ENCODE peak calls at places on chromosomes 16 and 17, in five cellular contexts. G, X, N, F and U are unnamed samples.
A peak's percentile ranks its signal among the peaks of the same experiment; 100 is the strongest.

GRCh38 chr17:79911430-79912399 is 72.5 kb upstream of the CBX4 start:
- DNase-seq in G (no peak), X (no peak), N (no peak), F (no peak), U (no peak)

GRCh38 chr17:72030067-72030899 is 90.5 kb upstream of the SOX9 start:
- DNase-seq in G (peak; percentile 41), X (peak; percentile 77), N (peak; percentile 63), F (peak; percentile 50), U (peak; percentile 28)

GRCh38 chr17:21361020-21361809 is 14.9 kb upstream of the KCNJ12 start:
- DNase-seq in G (no peak), X (no peak), N (no peak), F (no peak), U (no peak)

GRCh38 chr16:12697437-12697836 is 106.2 kb downstream of the CPPED1 start:
- DNase-seq in G (no peak), X (no peak), N (no peak), F (no peak), U (no peak)

GRCh38 chr17:61635913-61636432 is 45.0 kb upstream of the NACA2 start:
- DNase-seq in G (no peak), X (peak; percentile 30), N (peak; percentile 86), F (peak; percentile 53), U (peak; percentile 77)

GRCh38 chr16:89711601-89712475 is 8.9 kb downstream of the VPS9D1 start:
- DNase-seq in G (peak; percentile 65), X (no peak), N (peak; percentile 68), F (peak; percentile 63), U (peak; percentile 37)

GRCh38 chr16:19393226-19394074 is 24.2 kb upstream of the TMC5 start:
- DNase-seq in G (no peak), X (peak; percentile 59), N (peak; percentile 85), F (no peak), U (peak; percentile 23)

GRCh38 chr16:4765511-4766474 is 1.2 kb downstream of the ZNF500 start:
- DNase-seq in G (no peak), X (no peak), N (no peak), F (no peak), U (no peak)

GRCh38 chr16:67847064-67847861 is at the start of gene CENPT:
- DNase-seq in G (peak; percentile 84), X (peak; percentile 53), N (peak; percentile 64), F (peak; percentile 76), U (peak; percentile 61)

GRCh38 chr16:87471278-87472141 is 21.3 kb downstream of the ZCCHC14 start:
- DNase-seq in G (no peak), X (no peak), N (no peak), F (no peak), U (peak; percentile 49)

GRCh38 chr17:31674717-31675349 is 184.2 kb downstream of the COPRS start:
- DNase-seq in G (no peak), X (peak; percentile 54), N (peak; percentile 75), F (no peak), U (peak; percentile 71)

GRCh38 chr17:82868715-82869131 is 28.9 kb upstream of the ZNF750 start:
- DNase-seq in G (no peak), X (no peak), N (no peak), F (no peak), U (no peak)

GRCh38 chr17:5694507-5694906 is 110.2 kb upstream of the NLRP1 start:
- DNase-seq in G (no peak), X (no peak), N (peak; percentile 29), F (no peak), U (no peak)

GRCh38 chr16:26765087-26765486 is 301.6 kb upstream of the C16orf82 start:
- DNase-seq in G (no peak), X (peak; percentile 41), N (no peak), F (no peak), U (no peak)

GRCh38 chr16:73226675-73227074 is 178.7 kb upstream of the ZFHX3 start:
- DNase-seq in G (no peak), X (no peak), N (no peak), F (no peak), U (no peak)

GRCh38 chr17:488993-489757 is 136.6 kb upstream of the RPH3AL start:
- DNase-seq in G (peak; percentile 55), X (no peak), N (no peak), F (no peak), U (no peak)

GRCh38 chr16:29972500-29972899 is 1.2 kb upstream of the TAOK2 start:
- DNase-seq in G (no peak), X (no peak), N (no peak), F (no peak), U (no peak)

GRCh38 chr17:72525225-72525988 is 404.6 kb downstream of the SOX9 start:
- DNase-seq in G (no peak), X (no peak), N (no peak), F (no peak), U (peak; percentile 33)

GRCh38 chr16:89103156-89103555 is 9.5 kb downstream of the ACSF3 start:
- DNase-seq in G (peak; percentile 17), X (no peak), N (no peak), F (no peak), U (no peak)

GRCh38 chr17:21008516-21008915 is 34.3 kb downstream of the USP22 start:
- DNase-seq in G (no peak), X (no peak), N (no peak), F (no peak), U (no peak)

DNA sequence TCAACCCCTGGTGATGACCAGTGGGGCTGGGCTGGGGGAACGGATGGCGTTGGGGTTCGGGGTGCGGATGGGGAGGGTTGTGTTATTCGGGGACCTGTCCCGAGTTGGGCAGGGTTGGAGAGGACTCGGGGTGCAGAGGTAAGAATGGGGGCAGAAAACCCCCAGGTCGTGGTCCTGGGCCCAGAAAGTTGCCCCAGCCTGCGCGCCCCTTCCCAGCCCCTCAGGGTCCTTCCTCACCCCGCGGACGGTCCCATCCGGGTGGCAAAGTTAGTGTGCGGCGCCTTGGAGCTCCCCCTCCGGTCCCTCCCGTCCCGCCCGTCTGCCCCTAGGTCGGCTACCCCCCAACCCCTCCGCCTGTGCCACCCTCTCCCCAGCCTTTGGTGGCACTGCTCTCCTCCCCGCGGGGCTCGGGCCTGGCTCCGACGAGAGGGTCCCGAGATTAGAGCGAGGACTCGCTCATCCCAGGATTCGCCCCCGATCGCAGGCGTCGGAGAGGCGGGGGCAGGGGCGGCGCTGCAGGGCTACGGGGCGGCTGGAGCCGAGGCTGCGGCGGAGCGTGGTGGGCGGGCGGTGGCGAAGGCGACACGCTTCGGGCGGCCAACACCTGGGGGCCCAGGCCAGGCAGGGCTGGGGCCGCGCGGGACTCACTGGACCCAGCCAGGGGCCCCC is 1.1 kb downstream of the MGAT5B start:
- DNase-seq in G (no peak), X (no peak), N (no peak), F (no peak), U (no peak)
- H3K4me3 ChIP-seq in G (peak overlapping the region; percentile 42), X (peak overlapping the region; percentile 40), N (peak overlapping the region; percentile 65), F (no peak overlapping the region), U (no peak overlapping the region)

GRCh38 chr16:588889-589657 is 793 bp upstream of the RAB40C start:
- DNase-seq in G (peak; percentile 97), X (peak; percentile 96), N (peak; percentile 85), F (peak; percentile 98), U (peak; percentile 95)

GRCh38 chr16:589658-590159 is at the start of gene RAB40C:
- DNase-seq in G (peak; percentile 100), X (peak; percentile 99), N (peak; percentile 92), F (peak; percentile 99), U (peak; percentile 98)

GRCh38 chr16:590165-590874 is 454 bp downstream of the RAB40C start:
- DNase-seq in G (peak; percentile 75), X (no peak), N (peak; percentile 23), F (no peak), U (peak; percentile 35)

GRCh38 chr16:591892-592517 is 2.1 kb downstream of the RAB40C start:
- DNase-seq in G (peak; percentile 44), X (no peak), N (no peak), F (no peak), U (no peak)

DNA sequence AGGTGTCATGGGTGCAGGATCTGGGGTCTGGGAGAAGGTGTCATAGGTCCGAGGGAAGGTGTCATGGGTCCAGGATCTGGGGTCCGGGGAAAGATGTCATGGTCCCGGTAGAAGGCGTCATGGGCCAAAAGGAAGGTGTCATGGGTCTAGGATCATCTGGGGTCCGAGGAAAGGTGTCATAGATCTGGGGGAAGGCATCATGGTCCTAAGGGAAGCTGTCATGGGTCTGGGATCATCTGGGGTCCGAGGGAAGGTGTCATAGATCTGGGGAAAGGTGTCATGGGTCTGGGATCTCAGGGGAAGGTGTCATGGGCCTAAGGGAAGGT is 972 bp downstream of the RAB40C start:
- DNase-seq in G (no peak), X (no peak), N (no peak), F (no peak), U (no peak)
- H3K4me3 ChIP-seq in G (peak overlapping the region; percentile 92), X (peak overlapping the region; percentile 62), N (peak overlapping the region; percentile 91), F (peak overlapping the region; percentile 79), U (peak overlapping the region; percentile 91)

DNA sequence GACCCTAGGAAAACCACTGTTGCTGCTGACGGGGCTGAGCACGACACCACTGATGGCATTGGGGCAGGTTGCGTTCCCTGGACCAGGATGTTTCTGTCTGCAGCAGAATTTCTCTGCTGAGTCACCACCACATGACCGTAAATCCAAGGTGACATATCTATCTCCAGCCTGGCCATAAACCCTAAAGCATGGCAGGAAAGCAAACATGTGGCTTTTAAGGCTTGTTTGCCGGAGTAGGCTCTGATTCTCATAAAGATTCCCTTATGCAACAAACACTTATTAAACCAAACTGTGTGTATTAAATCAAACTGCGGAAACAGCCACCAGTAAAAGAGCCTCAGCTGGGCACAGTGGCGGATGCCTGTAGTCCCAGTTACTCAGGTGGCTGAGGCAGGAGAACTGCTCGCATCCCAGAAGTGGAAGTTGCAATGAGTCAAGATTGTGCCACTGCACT is 17.4 kb downstream of the MPHOSPH6 start:
- DNase-seq in G (no peak), X (no peak), N (peak; percentile 69), F (no peak), U (no peak)
- H3K4me3 ChIP-seq in G (no peak overlapping the region), X (no peak overlapping the region), N (no peak overlapping the region), F (no peak overlapping the region), U (no peak overlapping the region)

GRCh38 chr16:85610059-85610445 is 3.1 kb upstream of the GSE1 start:
- DNase-seq in G (no peak), X (peak; percentile 44), N (peak; percentile 31), F (no peak), U (no peak)

GRCh38 chr16:85611205-85611454 is 2.0 kb upstream of the GSE1 start:
- DNase-seq in G (no peak), X (no peak), N (no peak), F (no peak), U (no peak)

GRCh38 chr16:85611455-85612190 is 1.5 kb upstream of the GSE1 start:
- DNase-seq in G (peak; percentile 89), X (peak; percentile 89), N (peak; percentile 74), F (peak; percentile 95), U (peak; percentile 74)

GRCh38 chr16:85609539-85609938 is 3.6 kb upstream of the GSE1 start:
- DNase-seq in G (no peak), X (no peak), N (no peak), F (no peak), U (no peak)

DNA sequence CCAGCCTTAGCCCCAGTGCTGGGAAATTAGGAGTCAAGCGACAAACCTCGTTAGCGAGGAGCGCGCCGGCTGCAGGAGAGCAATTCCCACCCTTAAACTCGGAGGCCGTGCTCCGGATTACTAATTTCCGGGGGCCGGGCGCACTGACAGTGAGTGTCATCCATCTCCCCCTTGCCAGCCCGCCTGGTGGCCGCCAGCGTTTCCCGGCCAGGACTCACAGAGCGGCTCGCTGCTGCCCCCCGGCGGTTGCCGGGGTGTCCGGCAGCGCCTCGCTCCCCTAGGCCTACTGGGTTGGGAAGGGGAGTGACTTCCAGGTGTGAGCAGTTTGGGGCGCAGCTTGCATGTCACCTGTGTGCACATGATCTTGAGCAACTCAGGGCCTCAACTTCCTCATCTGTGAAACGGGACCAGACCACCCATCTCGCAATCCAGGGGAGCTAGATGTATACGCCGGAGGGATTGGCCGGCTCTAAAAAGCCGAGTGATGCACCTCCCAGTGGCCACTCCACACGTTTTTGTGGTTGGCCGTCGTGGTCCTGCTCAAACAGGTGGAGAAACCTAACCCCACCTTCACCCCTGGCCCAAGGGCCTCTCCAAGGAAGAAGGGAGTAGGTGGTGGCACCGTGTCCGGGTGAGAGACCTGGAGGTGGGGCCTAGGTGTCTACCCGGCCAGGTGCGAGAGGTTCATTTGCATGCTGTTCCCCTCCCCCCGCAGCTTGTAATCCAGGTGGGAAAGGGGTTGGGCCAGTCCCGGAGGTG is 2.5 kb upstream of the GSE1 start:
- DNase-seq in G (peak; percentile 89), X (peak; percentile 91), N (peak; percentile 90), F (peak; percentile 90), U (peak; percentile 70)
- H3K4me3 ChIP-seq in G (peak overlapping the region; percentile 71), X (no peak overlapping the region), N (peak overlapping the region; percentile 72), F (no peak overlapping the region), U (peak overlapping the region; percentile 22)